ENCODE peak calls at places on chromosome 15, in four cellular contexts. One of them, this sample, is unnamed.

GRCh38 chr15:64245405-64245804 is 82.6 kb upstream of the PPIB start:
- DNase-seq in endothelial cell of umbilical vein: no peak
- DNase-seq in testis: no peak
- DNase-seq in HepG2: no peak
- DNase-seq in this sample: no peak

GRCh38 chr15:93319121-93319814 is 230.3 kb upstream of the RGMA start:
- DNase-seq in HepG2: no peak
- DNase-seq in testis: no peak
- DNase-seq in endothelial cell of umbilical vein: no peak
- DNase-seq in this sample: no peak

GRCh38 chr15:85910796-85911195 is 116.1 kb upstream of the KLHL25 start:
- DNase-seq in HepG2: no peak
- DNase-seq in testis: no peak
- DNase-seq in endothelial cell of umbilical vein: no peak
- DNase-seq in this sample: no peak

GRCh38 chr15:90063733-90064247 is 38.5 kb downstream of the IDH2 start:
- DNase-seq in testis: peak; percentile 37
- DNase-seq in HepG2: no peak
- DNase-seq in endothelial cell of umbilical vein: no peak
- DNase-seq in this sample: no peak

GRCh38 chr15:89492111-89492641 is 4.2 kb downstream of the RHCG start:
- DNase-seq in testis: no peak
- DNase-seq in HepG2: no peak
- DNase-seq in endothelial cell of umbilical vein: no peak
- DNase-seq in this sample: no peak

GRCh38 chr15:31304074-31304648 is 22.5 kb upstream of the KLF13 start:
- DNase-seq in HepG2: no peak
- DNase-seq in endothelial cell of umbilical vein: no peak
- DNase-seq in testis: peak; percentile 13
- DNase-seq in this sample: peak; percentile 63

GRCh38 chr15:70048196-70048565 is 49.5 kb downstream of the TLE3 start:
- DNase-seq in testis: no peak
- DNase-seq in endothelial cell of umbilical vein: no peak
- DNase-seq in HepG2: no peak
- DNase-seq in this sample: no peak

GRCh38 chr15:70406624-70407390 is 309.1 kb upstream of the TLE3 start:
- DNase-seq in HepG2: no peak
- DNase-seq in testis: no peak
- DNase-seq in endothelial cell of umbilical vein: no peak
- DNase-seq in this sample: no peak

GRCh38 chr15:99211926-99212325 is 37.5 kb downstream of the TTC23 start:
- DNase-seq in endothelial cell of umbilical vein: no peak
- DNase-seq in HepG2: no peak
- DNase-seq in testis: no peak
- DNase-seq in this sample: no peak

GRCh38 chr15:98401029-98401428 is 247.3 kb upstream of the IGF1R start:
- DNase-seq in endothelial cell of umbilical vein: no peak
- DNase-seq in HepG2: no peak
- DNase-seq in testis: peak; percentile 47
- DNase-seq in this sample: peak; percentile 54

GRCh38 chr15:88390502-88390901 is 76.7 kb downstream of the MRPL46 start:
- DNase-seq in HepG2: no peak
- DNase-seq in endothelial cell of umbilical vein: no peak
- DNase-seq in testis: no peak
- DNase-seq in this sample: no peak

GRCh38 chr15:35142578-35142977 is 57.5 kb upstream of the NANOGP8 start:
- DNase-seq in HepG2: no peak
- DNase-seq in testis: no peak
- DNase-seq in endothelial cell of umbilical vein: no peak
- DNase-seq in this sample: no peak

GRCh38 chr15:66167854-66168253 is 85.7 kb downstream of the MEGF11 start:
- DNase-seq in endothelial cell of umbilical vein: no peak
- DNase-seq in testis: no peak
- DNase-seq in HepG2: no peak
- DNase-seq in this sample: no peak

GRCh38 chr15:73270366-73271097 is 98.2 kb downstream of the HCN4 start:
- DNase-seq in testis: no peak
- DNase-seq in HepG2: peak; percentile 20
- DNase-seq in endothelial cell of umbilical vein: no peak
- DNase-seq in this sample: no peak

GRCh38 chr15:77567202-77567601 is 65.5 kb downstream of the LINGO1 start:
- DNase-seq in endothelial cell of umbilical vein: no peak
- DNase-seq in HepG2: no peak
- DNase-seq in testis: no peak
- DNase-seq in this sample: peak; percentile 31

GRCh38 chr15:92003515-92004067 is 150.1 kb downstream of the SLCO3A1 start:
- DNase-seq in testis: no peak
- DNase-seq in HepG2: no peak
- DNase-seq in endothelial cell of umbilical vein: no peak
- DNase-seq in this sample: no peak

GRCh38 chr15:97114900-97115763 is 784.6 kb downstream of the NR2F2 start:
- DNase-seq in endothelial cell of umbilical vein: no peak
- DNase-seq in HepG2: no peak
- DNase-seq in testis: no peak
- DNase-seq in this sample: no peak

GRCh38 chr15:67967871-67968423 is 86.2 kb upstream of the PIAS1 start:
- DNase-seq in endothelial cell of umbilical vein: peak; percentile 39
- DNase-seq in HepG2: no peak
- DNase-seq in testis: peak; percentile 80
- DNase-seq in this sample: peak; percentile 94

GRCh38 chr15:40282870-40283614 is at the start of gene ANKRD63:
- DNase-seq in testis: no peak
- DNase-seq in HepG2: no peak
- DNase-seq in endothelial cell of umbilical vein: peak; percentile 11
- DNase-seq in this sample: no peak

GRCh38 chr15:48617619-48618018 is 27.9 kb downstream of the FBN1 start:
- DNase-seq in HepG2: no peak
- DNase-seq in endothelial cell of umbilical vein: peak; percentile 54
- DNase-seq in testis: peak; percentile 22
- DNase-seq in this sample: peak; percentile 56

GRCh38 chr15:75215107-75216004 is 13.7 kb downstream of the C15orf39 start:
- DNase-seq in HepG2: no peak
- DNase-seq in testis: no peak
- DNase-seq in endothelial cell of umbilical vein: no peak
- DNase-seq in this sample: no peak

GRCh38 chr15:90862964-90863721 is 5.2 kb upstream of the FURIN start:
- DNase-seq in endothelial cell of umbilical vein: no peak
- DNase-seq in testis: no peak
- DNase-seq in HepG2: no peak
- DNase-seq in this sample: no peak

GRCh38 chr15:27249046-27249722 is 278.2 kb downstream of the GABRG3 start:
- DNase-seq in endothelial cell of umbilical vein: no peak
- DNase-seq in HepG2: no peak
- DNase-seq in testis: no peak
- DNase-seq in this sample: no peak

GRCh38 chr15:41691471-41691870 is 31.3 kb downstream of the MGA start:
- DNase-seq in HepG2: no peak
- DNase-seq in endothelial cell of umbilical vein: peak; percentile 74
- DNase-seq in testis: no peak
- DNase-seq in this sample: no peak

GRCh38 chr15:67175643-67176071 is 78.8 kb downstream of the AAGAB start:
- DNase-seq in testis: peak; percentile 37
- DNase-seq in endothelial cell of umbilical vein: peak; percentile 54
- DNase-seq in HepG2: no peak
- DNase-seq in this sample: peak; percentile 67

GRCh38 chr15:40122239-40122638 is 13.6 kb upstream of the BMF start:
- DNase-seq in endothelial cell of umbilical vein: no peak
- DNase-seq in HepG2: no peak
- DNase-seq in testis: no peak
- DNase-seq in this sample: no peak

GRCh38 chr15:92932946-92933649 is 33.0 kb downstream of the CHD2 start:
- DNase-seq in testis: no peak
- DNase-seq in HepG2: peak; percentile 63
- DNase-seq in endothelial cell of umbilical vein: no peak
- DNase-seq in this sample: no peak

GRCh38 chr15:32842081-32842480 is 124.3 kb downstream of the GREM1 start:
- DNase-seq in HepG2: no peak
- DNase-seq in testis: no peak
- DNase-seq in endothelial cell of umbilical vein: no peak
- DNase-seq in this sample: no peak

GRCh38 chr15:32838820-32839219 is 121.0 kb downstream of the GREM1 start:
- DNase-seq in endothelial cell of umbilical vein: peak; percentile 57
- DNase-seq in HepG2: peak; percentile 71
- DNase-seq in testis: no peak
- DNase-seq in this sample: no peak

GRCh38 chr15:32840481-32841245 is 122.9 kb downstream of the GREM1 start:
- DNase-seq in testis: no peak
- DNase-seq in HepG2: no peak
- DNase-seq in endothelial cell of umbilical vein: no peak
- DNase-seq in this sample: no peak

GRCh38 chr15:32844118-32844711 is 126.4 kb downstream of the GREM1 start:
- DNase-seq in testis: no peak
- DNase-seq in endothelial cell of umbilical vein: peak; percentile 51
- DNase-seq in HepG2: peak; percentile 30
- DNase-seq in this sample: no peak

DNA sequence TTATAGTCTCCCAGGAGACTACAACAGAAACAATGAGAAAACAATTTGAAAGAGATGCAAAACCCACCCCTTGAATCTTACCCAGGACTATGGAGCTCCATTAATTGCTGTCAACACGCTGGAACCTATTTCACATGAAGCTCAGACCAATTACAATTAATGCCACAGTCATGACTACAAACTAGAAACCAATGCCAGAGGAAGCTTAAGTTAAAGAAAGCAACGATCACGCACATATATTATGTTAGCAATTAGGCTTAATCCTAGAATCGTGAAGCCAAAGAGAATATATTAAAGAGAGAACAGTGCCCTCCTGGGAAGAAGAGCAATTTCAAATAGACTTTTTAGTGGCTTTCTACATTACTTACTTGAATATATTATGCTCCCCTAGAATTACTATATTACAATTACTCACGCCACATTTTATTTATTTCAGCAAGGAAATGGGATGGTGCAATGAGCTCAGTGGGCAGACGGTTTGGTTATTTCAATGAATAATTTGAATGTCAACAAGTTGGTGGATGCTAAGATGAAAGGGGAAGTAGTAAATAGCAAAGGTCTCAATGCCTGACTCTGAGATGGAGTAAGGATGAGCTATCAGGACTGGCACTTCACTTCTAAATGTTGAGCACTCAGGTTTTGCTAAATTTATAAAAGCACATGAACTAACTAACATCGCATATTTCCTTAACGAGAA is 125.6 kb downstream of the GREM1 start:
- DNase-seq in HepG2: no peak
- DNase-seq in endothelial cell of umbilical vein: no peak
- DNase-seq in testis: no peak
- DNase-seq in this sample: no peak
- H3K4me3 ChIP-seq in HepG2: no peak overlapping the region
- H3K4me3 ChIP-seq in endothelial cell of umbilical vein: no peak overlapping the region
- H3K4me3 ChIP-seq in testis: no peak overlapping the region
- H3K4me3 ChIP-seq in this sample: no peak overlapping the region

GRCh38 chr15:96054029-96054428 is 276.5 kb upstream of the NR2F2 start:
- DNase-seq in testis: no peak
- DNase-seq in endothelial cell of umbilical vein: no peak
- DNase-seq in HepG2: no peak
- DNase-seq in this sample: peak; percentile 51

GRCh38 chr15:96053039-96054021 is 277.2 kb upstream of the NR2F2 start:
- DNase-seq in testis: peak; percentile 36
- DNase-seq in endothelial cell of umbilical vein: peak; percentile 47
- DNase-seq in HepG2: peak; percentile 22
- DNase-seq in this sample: peak; percentile 82

GRCh38 chr15:96052572-96053038 is 277.9 kb upstream of the NR2F2 start:
- DNase-seq in HepG2: no peak
- DNase-seq in endothelial cell of umbilical vein: no peak
- DNase-seq in testis: no peak
- DNase-seq in this sample: peak; percentile 24

GRCh38 chr15:96054606-96055005 is 275.9 kb upstream of the NR2F2 start:
- DNase-seq in HepG2: no peak
- DNase-seq in testis: no peak
- DNase-seq in endothelial cell of umbilical vein: no peak
- DNase-seq in this sample: no peak

DNA sequence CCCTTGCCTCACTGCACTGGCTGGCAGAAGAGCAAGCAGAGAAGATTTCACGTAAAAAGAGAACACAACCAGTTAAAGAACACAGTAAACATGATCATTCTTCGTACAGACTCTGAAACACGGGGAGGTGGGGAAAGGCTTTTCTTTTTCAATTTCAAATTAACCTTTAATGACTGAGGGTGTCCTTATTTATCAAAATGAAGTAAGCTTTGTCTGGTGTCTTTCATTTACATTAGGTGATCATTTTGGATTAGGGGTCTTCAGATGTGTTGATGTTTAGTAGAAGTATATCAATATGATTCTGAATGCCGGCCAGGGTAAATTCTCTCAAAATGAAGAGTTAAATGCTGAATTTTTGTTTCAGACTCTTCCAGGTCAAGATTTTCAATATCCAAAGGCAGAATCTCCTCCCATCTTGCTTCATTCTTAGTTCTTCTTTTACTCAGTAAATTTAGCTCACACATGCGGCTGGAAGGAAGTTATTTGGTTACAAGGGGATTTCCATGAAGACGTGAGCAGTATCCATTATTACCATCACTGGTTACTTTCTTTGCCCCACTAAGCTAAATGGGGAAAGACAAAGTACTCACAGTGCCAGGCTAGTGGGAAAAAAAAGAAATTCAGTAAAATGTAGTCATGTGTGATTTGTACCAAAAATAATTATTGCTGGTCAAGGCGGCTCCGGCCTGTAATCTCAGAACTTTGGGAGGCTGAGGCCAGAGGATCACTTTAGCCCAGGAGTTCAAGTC is 272.2 kb upstream of the NR2F2 start:
- DNase-seq in testis: no peak
- DNase-seq in HepG2: no peak
- DNase-seq in endothelial cell of umbilical vein: no peak
- DNase-seq in this sample: no peak
- H3K27ac ChIP-seq in testis: no peak overlapping the region
- H3K27ac ChIP-seq in HepG2: no peak overlapping the region
- H3K27ac ChIP-seq in endothelial cell of umbilical vein: no peak overlapping the region
- H3K27ac ChIP-seq in this sample: no peak overlapping the region

GRCh38 chr15:62344806-62345539 is 179.9 kb upstream of the C2CD4B start:
- DNase-seq in testis: peak; percentile 65
- DNase-seq in endothelial cell of umbilical vein: peak; percentile 68
- DNase-seq in HepG2: peak; percentile 77
- DNase-seq in this sample: no peak
- H3K4me3 ChIP-seq in testis: no peak overlapping the region
- H3K4me3 ChIP-seq in endothelial cell of umbilical vein: no peak overlapping the region
- H3K4me3 ChIP-seq in HepG2: peak overlapping the region; percentile 60
- H3K4me3 ChIP-seq in this sample: no peak overlapping the region

DNA sequence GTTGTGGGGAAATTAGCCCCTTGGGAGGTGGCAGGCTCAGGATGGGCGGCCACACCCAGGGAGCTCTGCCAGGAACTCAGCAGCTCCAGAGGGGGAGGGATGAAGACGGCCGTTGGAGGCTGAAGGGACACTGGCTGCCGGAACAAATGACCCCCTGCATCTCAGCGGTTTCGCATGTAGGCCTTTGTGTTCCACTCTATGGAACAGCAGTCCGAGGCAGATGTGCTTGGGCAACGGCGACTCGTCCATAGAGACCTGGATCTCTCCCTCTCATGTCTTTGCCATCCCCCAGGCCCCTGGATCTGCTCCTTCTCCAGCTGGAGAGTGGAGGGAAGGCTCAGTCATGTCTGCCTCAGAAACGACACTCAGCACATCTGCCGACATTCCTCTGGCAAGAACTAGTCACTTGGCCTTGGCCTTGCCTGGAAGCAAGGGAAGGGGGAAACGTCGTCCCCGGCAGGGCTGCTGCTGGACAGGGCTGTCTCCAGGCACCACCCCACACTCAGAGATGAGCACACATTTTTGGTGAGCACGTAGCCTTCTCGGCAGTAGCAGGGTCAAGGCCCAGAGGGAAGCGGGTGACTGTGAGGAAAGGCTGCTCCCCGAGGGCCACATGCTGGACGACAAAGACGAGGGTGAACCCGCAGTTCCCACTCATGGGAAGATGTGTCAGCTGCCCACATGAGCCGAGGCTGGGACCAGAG is 83.8 kb downstream of the ASB7 start:
- DNase-seq in testis: peak; percentile 66
- DNase-seq in endothelial cell of umbilical vein: no peak
- DNase-seq in HepG2: no peak
- DNase-seq in this sample: peak; percentile 80
- H3K27ac ChIP-seq in testis: peak overlapping the region; percentile 69
- H3K27ac ChIP-seq in endothelial cell of umbilical vein: no peak overlapping the region
- H3K27ac ChIP-seq in HepG2: no peak overlapping the region
- H3K27ac ChIP-seq in this sample: no peak overlapping the region